ENCODE peak calls at places on chromosomes 6 and 20, in four cellular contexts. A is spleen; X is CD8-positive, alpha-beta T cell; Y is stomach. G is an unnamed sample.
A peak's percentile ranks its signal among the peaks of the same experiment; 100 is the strongest.

GRCh38 chr20:62136283-62137091 is 6.7 kb downstream of the PSMA7 start:
- DNase-seq in A (peak; percentile 88), X (peak; percentile 83), Y (peak; percentile 77), G (peak; percentile 82)

GRCh38 chr6:9697263-9697931 is 717.5 kb downstream of the TFAP2A start:
- DNase-seq in A (no peak), X (no peak), Y (no peak), G (no peak)

GRCh38 chr6:52426667-52427066 is 6.5 kb downstream of the EFHC1 start:
- DNase-seq in A (no peak), X (no peak), Y (no peak), G (no peak)

GRCh38 chr6:147060636-147061035 is 143.6 kb upstream of the STXBP5 start:
- DNase-seq in A (no peak), X (no peak), Y (no peak), G (no peak)

GRCh38 chr20:41011551-41012067 is 17.0 kb upstream of the TOP1 start:
- DNase-seq in A (no peak), X (no peak), Y (no peak), G (peak; percentile 99)

GRCh38 chr6:41621367-41621766 is 16.9 kb upstream of the MDFI start:
- DNase-seq in A (no peak), X (no peak), Y (no peak), G (no peak)

GRCh38 chr20:11234181-11234969 is 560.6 kb upstream of the JAG1 start:
- DNase-seq in A (no peak), X (no peak), Y (no peak), G (no peak)

GRCh38 chr6:144896876-144897275 is 611.7 kb downstream of the UTRN start:
- DNase-seq in A (no peak), X (no peak), Y (no peak), G (no peak)

GRCh38 chr6:26330835-26331808 is 33.9 kb upstream of the BTN3A2 start:
- DNase-seq in A (no peak), X (peak; percentile 62), Y (no peak), G (peak; percentile 81)

GRCh38 chr6:163726037-163726695 is 311.6 kb downstream of the QKI start:
- DNase-seq in A (peak; percentile 69), X (no peak), Y (no peak), G (no peak)

GRCh38 chr6:34067814-34068213 is 78.1 kb downstream of the GRM4 start:
- DNase-seq in A (no peak), X (no peak), Y (no peak), G (peak; percentile 29)

GRCh38 chr6:130282234-130282995 is 59.7 kb upstream of the SAMD3 start:
- DNase-seq in A (no peak), X (no peak), Y (no peak), G (peak; percentile 12)

GRCh38 chr20:62240015-62240685 is 1.8 kb downstream of the OSBPL2 start:
- DNase-seq in A (peak; percentile 86), X (no peak), Y (no peak), G (no peak)

GRCh38 chr20:57578476-57579165 is 17.7 kb downstream of the PCK1 start:
- DNase-seq in A (peak; percentile 56), X (no peak), Y (no peak), G (no peak)

GRCh38 chr6:7996538-7997225 is 67.5 kb downstream of the BLOC1S5 start:
- DNase-seq in A (no peak), X (no peak), Y (no peak), G (no peak)

GRCh38 chr20:44552568-44552949 is 29.8 kb upstream of the PKIG start:
- DNase-seq in A (no peak), X (no peak), Y (no peak), G (no peak)

GRCh38 chr6:139029470-139030210 is 1.1 kb downstream of the ABRACL start:
- DNase-seq in A (no peak), X (no peak), Y (peak; percentile 69), G (peak; percentile 21)

GRCh38 chr6:143068001-143068400 is 7.3 kb downstream of the AIG1 start:
- DNase-seq in A (no peak), X (no peak), Y (no peak), G (no peak)

GRCh38 chr6:75307364-75308004 is 22.9 kb upstream of the TMEM30A start:
- DNase-seq in A (no peak), X (no peak), Y (no peak), G (no peak)

GRCh38 chr6:7129784-7130569 is 22.2 kb downstream of the RREB1 start:
- DNase-seq in A (peak; percentile 83), X (no peak), Y (no peak), G (no peak)

GRCh38 chr20:4573564-4574355 is 147.9 kb upstream of the PRND start:
- DNase-seq in A (no peak), X (no peak), Y (no peak), G (no peak)

GRCh38 chr6:27545271-27546046 is 72.6 kb upstream of the ZNF184 start:
- DNase-seq in A (no peak), X (no peak), Y (no peak), G (no peak)

GRCh38 chr6:24283043-24283985 is 74.5 kb downstream of the DCDC2 start:
- DNase-seq in A (no peak), X (no peak), Y (peak; percentile 81), G (peak; percentile 65)

GRCh38 chr20:6704132-6704861 is 63.2 kb upstream of the BMP2 start:
- DNase-seq in A (no peak), X (no peak), Y (peak; percentile 59), G (no peak)

GRCh38 chr6:138815797-138816528 is 20.1 kb downstream of the ECT2L start:
- DNase-seq in A (no peak), X (no peak), Y (no peak), G (peak; percentile 74)

GRCh38 chr6:41191569-41191968 is 9.4 kb downstream of the TREML2 start:
- DNase-seq in A (peak; percentile 85), X (no peak), Y (no peak), G (peak; percentile 31)

GRCh38 chr6:127207591-127208120 is 59.0 kb upstream of the RNF146 start:
- DNase-seq in A (no peak), X (no peak), Y (no peak), G (no peak)

GRCh38 chr6:77620290-77620882 is 32.5 kb upstream of the MEI4 start:
- DNase-seq in A (no peak), X (no peak), Y (peak; percentile 28), G (peak; percentile 1)

GRCh38 chr6:33590531-33591198 is 10.6 kb upstream of the BAK1 start:
- DNase-seq in A (no peak), X (no peak), Y (peak; percentile 51), G (peak; percentile 52)

GRCh38 chr6:13454286-13455221 is 32.8 kb downstream of the GFOD1 start:
- DNase-seq in A (peak; percentile 85), X (peak; percentile 76), Y (peak; percentile 32), G (peak; percentile 41)

GRCh38 chr6:15331143-15331542 is 85.3 kb downstream of the JARID2 start:
- DNase-seq in A (no peak), X (no peak), Y (no peak), G (no peak)

GRCh38 chr6:15739867-15740266 is 77.0 kb upstream of the DTNBP1 start:
- DNase-seq in A (no peak), X (no peak), Y (no peak), G (no peak)

GRCh38 chr6:116017546-116018276 is 43.0 kb downstream of the FRK start:
- DNase-seq in A (no peak), X (no peak), Y (no peak), G (no peak)

GRCh38 chr20:64065973-64066341 is 3.0 kb downstream of the TCEA2 start:
- DNase-seq in A (no peak), X (no peak), Y (no peak), G (peak; percentile 44)

GRCh38 chr20:6566821-6567220 is 200.7 kb upstream of the BMP2 start:
- DNase-seq in A (no peak), X (no peak), Y (no peak), G (no peak)

GRCh38 chr6:156862711-156863110 is 85.5 kb downstream of the ARID1B start:
- DNase-seq in A (no peak), X (no peak), Y (no peak), G (no peak)

GRCh38 chr6:128731249-128732165 is 151.4 kb upstream of the LAMA2 start:
- DNase-seq in A (no peak), X (no peak), Y (no peak), G (no peak)

DNA sequence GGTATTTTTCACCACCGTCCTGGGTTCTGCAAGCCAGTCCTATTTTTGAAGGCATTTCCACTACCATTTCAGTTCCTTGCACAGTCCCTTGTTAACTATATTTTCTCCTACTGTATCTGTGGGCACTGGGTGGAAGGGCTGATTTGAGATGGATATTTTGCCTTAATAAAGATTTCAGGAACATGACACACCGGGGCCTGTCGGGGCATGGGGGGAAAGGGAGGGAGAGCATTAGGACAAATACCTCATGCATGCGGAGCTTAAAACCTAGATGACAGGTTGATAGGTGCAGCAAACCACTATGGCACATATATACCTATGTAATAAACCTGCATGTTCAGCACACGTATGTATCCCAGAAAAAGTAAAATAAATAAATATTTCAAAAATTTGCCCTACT is 22.4 kb downstream of the STK38 start:
- DNase-seq in A (no peak), X (no peak), Y (no peak), G (no peak)
- H3K36me3 ChIP-seq in A (peaks cover 52% of the 10 kb centered on the region), X (peaks cover 51% of the 10 kb centered on the region), Y (peaks cover 78% of the 10 kb centered on the region), G (peaks cover 88% of the 10 kb centered on the region)

DNA sequence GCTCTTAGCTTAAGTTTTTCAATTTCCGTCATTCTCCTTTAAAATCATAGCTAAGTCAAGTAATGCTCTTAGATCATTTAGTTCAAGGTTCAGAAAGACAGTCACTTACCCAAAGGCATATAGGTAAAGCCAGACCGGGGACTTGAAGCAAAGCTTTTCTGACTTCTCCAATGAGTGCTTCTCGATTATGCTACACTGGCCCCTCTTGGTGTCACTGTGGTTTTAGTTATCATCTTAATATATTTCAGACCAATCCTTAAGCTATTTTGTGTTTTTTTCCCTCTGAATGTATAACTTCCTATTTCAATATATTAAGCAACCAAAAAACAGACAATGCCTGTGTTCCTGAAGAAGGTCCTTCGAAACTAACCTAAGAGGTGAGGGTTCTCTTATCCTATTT is 3.8 kb downstream of the PRDM1 start:
- DNase-seq in A (no peak), X (no peak), Y (no peak), G (peak; percentile 77)
- TF ChIP-seq CTCF in A (no peak), X (no peak), Y (no peak), G (peak; percentile 81)

GRCh38 chr6:47286301-47286700 is 23.4 kb downstream of the TNFRSF21 start:
- DNase-seq in A (no peak), X (no peak), Y (no peak), G (no peak)
- H3K36me3 ChIP-seq in A (no peaks in the 10 kb centered on the region), X (no peaks in the 10 kb centered on the region), Y (peaks cover 40% of the 10 kb centered on the region), G (peaks cover 70% of the 10 kb centered on the region)

DNA sequence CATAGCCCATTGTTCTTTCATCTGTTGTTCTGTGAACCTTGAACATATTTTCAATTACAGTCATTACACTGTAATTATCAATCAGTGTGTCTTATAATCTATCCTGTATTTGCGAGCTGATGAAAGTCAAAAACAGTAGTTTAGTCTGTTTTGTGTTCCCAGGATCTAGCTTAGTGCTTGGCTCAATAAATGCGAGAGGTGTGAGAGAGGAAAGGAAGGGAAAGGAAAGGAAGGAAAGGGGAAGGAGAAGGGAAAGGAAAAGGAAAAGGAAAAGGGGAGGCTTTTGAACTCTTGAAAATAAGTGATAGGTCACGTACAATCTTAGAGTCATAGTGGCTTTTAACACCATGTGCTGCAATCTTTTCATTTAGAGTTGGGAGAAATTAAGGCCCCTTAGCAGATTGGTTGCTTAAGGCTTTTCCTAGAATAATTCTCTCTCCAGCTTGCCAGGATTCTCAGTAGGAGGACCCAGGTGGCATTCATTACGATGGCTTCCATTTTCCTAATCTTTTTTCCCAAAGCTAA is 433.8 kb upstream of the PLCB4 start:
- DNase-seq in A (no peak), X (no peak), Y (no peak), G (no peak)
- TF ChIP-seq CTCF in A (no peak), X (no peak), Y (no peak), G (no peak)

G was measured in OCI-LY7.